ENCODE peak calls at places on chromosomes 4 and X, in ten cellular contexts. One of them, this sample, is unnamed. For H3K36me3 and H3K4me1, the result is how much of the 10 kb centered on the place peaks cover.

GRCh38 chr4:180116840-180117239 is 2126.4 kb upstream of the TENM3 start:
- DNase-seq in colonic mucosa: no peak
- DNase-seq in tibial nerve: no peak
- DNase-seq in lower lobe of right lung: no peak
- DNase-seq in pancreas: no peak
- DNase-seq in fibroblast of lung: no peak
- DNase-seq in prostate gland: no peak
- DNase-seq in psoas muscle: no peak
- DNase-seq in GM23248: no peak
- DNase-seq in OCI-LY7: no peak
- DNase-seq in this sample: no peak

GRCh38 chr4:80225628-80226027 is 28.3 kb downstream of the PRDM8 start:
- DNase-seq in colonic mucosa: no peak
- DNase-seq in tibial nerve: no peak
- DNase-seq in lower lobe of right lung: no peak
- DNase-seq in pancreas: no peak
- DNase-seq in fibroblast of lung: no peak
- DNase-seq in prostate gland: no peak
- DNase-seq in psoas muscle: no peak
- DNase-seq in GM23248: peak
- DNase-seq in OCI-LY7: no peak
- DNase-seq in this sample: no peak

GRCh38 chr4:11424000-11424399 is 4.7 kb downstream of the HS3ST1 start:
- DNase-seq in colonic mucosa: no peak
- DNase-seq in tibial nerve: no peak
- DNase-seq in lower lobe of right lung: no peak
- DNase-seq in pancreas: no peak
- DNase-seq in fibroblast of lung: peak
- DNase-seq in prostate gland: peak
- DNase-seq in psoas muscle: no peak
- DNase-seq in GM23248: peak
- DNase-seq in OCI-LY7: peak
- DNase-seq in this sample: no peak

GRCh38 chr4:140645614-140646412 is 77.1 kb upstream of the UCP1 start:
- DNase-seq in colonic mucosa: no peak
- DNase-seq in tibial nerve: no peak
- DNase-seq in lower lobe of right lung: no peak
- DNase-seq in pancreas: no peak
- DNase-seq in fibroblast of lung: no peak
- DNase-seq in prostate gland: no peak
- DNase-seq in psoas muscle: no peak
- DNase-seq in GM23248: no peak
- DNase-seq in OCI-LY7: no peak
- DNase-seq in this sample: peak

GRCh38 chrX:15674514-15674898 is 9.9 kb upstream of the CLTRN start:
- DNase-seq in colonic mucosa: peak
- DNase-seq in tibial nerve: peak
- DNase-seq in lower lobe of right lung: peak
- DNase-seq in pancreas: peak
- DNase-seq in fibroblast of lung: peak
- DNase-seq in prostate gland: peak
- DNase-seq in psoas muscle: peak
- DNase-seq in GM23248: peak
- DNase-seq in OCI-LY7: peak
- DNase-seq in this sample: peak

GRCh38 chrX:112961981-112962380 is 121.3 kb upstream of the AMOT start:
- DNase-seq in colonic mucosa: no peak
- DNase-seq in tibial nerve: no peak
- DNase-seq in lower lobe of right lung: no peak
- DNase-seq in pancreas: no peak
- DNase-seq in fibroblast of lung: no peak
- DNase-seq in prostate gland: no peak
- DNase-seq in psoas muscle: no peak
- DNase-seq in GM23248: no peak
- DNase-seq in OCI-LY7: no peak
- DNase-seq in this sample: no peak

GRCh38 chrX:17631647-17632046 is 105.6 kb upstream of the SCML1 start:
- DNase-seq in colonic mucosa: no peak
- DNase-seq in tibial nerve: no peak
- DNase-seq in lower lobe of right lung: no peak
- DNase-seq in pancreas: no peak
- DNase-seq in fibroblast of lung: no peak
- DNase-seq in prostate gland: no peak
- DNase-seq in psoas muscle: no peak
- DNase-seq in GM23248: no peak
- DNase-seq in OCI-LY7: no peak
- DNase-seq in this sample: no peak

GRCh38 chr4:126965876-126966275 is 666.9 kb upstream of the INTU start:
- DNase-seq in colonic mucosa: no peak
- DNase-seq in tibial nerve: no peak
- DNase-seq in lower lobe of right lung: no peak
- DNase-seq in pancreas: no peak
- DNase-seq in fibroblast of lung: no peak
- DNase-seq in prostate gland: no peak
- DNase-seq in psoas muscle: no peak
- DNase-seq in GM23248: no peak
- DNase-seq in OCI-LY7: no peak
- DNase-seq in this sample: no peak

GRCh38 chr4:172657112-172657511 is 511.5 kb upstream of the GALNT7 start:
- DNase-seq in colonic mucosa: no peak
- DNase-seq in tibial nerve: no peak
- DNase-seq in lower lobe of right lung: no peak
- DNase-seq in pancreas: no peak
- DNase-seq in fibroblast of lung: no peak
- DNase-seq in prostate gland: no peak
- DNase-seq in psoas muscle: no peak
- DNase-seq in GM23248: no peak
- DNase-seq in OCI-LY7: no peak
- DNase-seq in this sample: no peak

GRCh38 chr4:89101256-89102161 is 9.8 kb upstream of the TIGD2 start:
- DNase-seq in colonic mucosa: no peak
- DNase-seq in tibial nerve: no peak
- DNase-seq in lower lobe of right lung: no peak
- DNase-seq in pancreas: no peak
- DNase-seq in fibroblast of lung: no peak
- DNase-seq in prostate gland: no peak
- DNase-seq in psoas muscle: no peak
- DNase-seq in GM23248: no peak
- DNase-seq in OCI-LY7: no peak
- DNase-seq in this sample: no peak

GRCh38 chrX:72141372-72142004 is 9.8 kb upstream of the RTL5 start:
- DNase-seq in colonic mucosa: no peak
- DNase-seq in tibial nerve: no peak
- DNase-seq in lower lobe of right lung: no peak
- DNase-seq in pancreas: no peak
- DNase-seq in fibroblast of lung: no peak
- DNase-seq in prostate gland: no peak
- DNase-seq in psoas muscle: no peak
- DNase-seq in GM23248: no peak
- DNase-seq in OCI-LY7: no peak
- DNase-seq in this sample: no peak

GRCh38 chrX:112968351-112969133 is 127.9 kb upstream of the AMOT start:
- DNase-seq in colonic mucosa: no peak
- DNase-seq in tibial nerve: no peak
- DNase-seq in lower lobe of right lung: no peak
- DNase-seq in pancreas: no peak
- DNase-seq in fibroblast of lung: no peak
- DNase-seq in prostate gland: no peak
- DNase-seq in psoas muscle: no peak
- DNase-seq in GM23248: peak
- DNase-seq in OCI-LY7: no peak
- DNase-seq in this sample: no peak

GRCh38 chr4:95377511-95377910 is 171.3 kb downstream of the UNC5C start:
- DNase-seq in colonic mucosa: no peak
- DNase-seq in tibial nerve: no peak
- DNase-seq in lower lobe of right lung: no peak
- DNase-seq in pancreas: no peak
- DNase-seq in fibroblast of lung: no peak
- DNase-seq in prostate gland: no peak
- DNase-seq in psoas muscle: no peak
- DNase-seq in GM23248: no peak
- DNase-seq in OCI-LY7: no peak
- DNase-seq in this sample: no peak

GRCh38 chr4:95381843-95382580 is 166.8 kb downstream of the UNC5C start:
- DNase-seq in colonic mucosa: no peak
- DNase-seq in tibial nerve: no peak
- DNase-seq in lower lobe of right lung: no peak
- DNase-seq in pancreas: no peak
- DNase-seq in fibroblast of lung: no peak
- DNase-seq in prostate gland: no peak
- DNase-seq in psoas muscle: no peak
- DNase-seq in GM23248: no peak
- DNase-seq in OCI-LY7: no peak
- DNase-seq in this sample: no peak

GRCh38 chr4:95379633-95380032 is 169.1 kb downstream of the UNC5C start:
- DNase-seq in colonic mucosa: no peak
- DNase-seq in tibial nerve: no peak
- DNase-seq in lower lobe of right lung: no peak
- DNase-seq in pancreas: no peak
- DNase-seq in fibroblast of lung: no peak
- DNase-seq in prostate gland: no peak
- DNase-seq in psoas muscle: no peak
- DNase-seq in GM23248: no peak
- DNase-seq in OCI-LY7: no peak
- DNase-seq in this sample: no peak
- H3K36me3 ChIP-seq in colonic mucosa: under half
- H3K36me3 ChIP-seq in tibial nerve: under half
- H3K36me3 ChIP-seq in lower lobe of right lung: under half
- H3K36me3 ChIP-seq in pancreas: under half
- H3K36me3 ChIP-seq in fibroblast of lung: under half
- H3K36me3 ChIP-seq in prostate gland: under half
- H3K36me3 ChIP-seq in psoas muscle: under half
- H3K36me3 ChIP-seq in GM23248: under half
- H3K36me3 ChIP-seq in OCI-LY7: under half
- H3K36me3 ChIP-seq in this sample: under half

GRCh38 chr4:87055340-87055739 is 120.5 kb downstream of the AFF1 start:
- DNase-seq in colonic mucosa: no peak
- DNase-seq in tibial nerve: no peak
- DNase-seq in lower lobe of right lung: no peak
- DNase-seq in pancreas: no peak
- DNase-seq in fibroblast of lung: no peak
- DNase-seq in prostate gland: no peak
- DNase-seq in psoas muscle: no peak
- DNase-seq in GM23248: no peak
- DNase-seq in OCI-LY7: no peak
- DNase-seq in this sample: no peak

GRCh38 chr4:87056884-87057283 is 122.1 kb downstream of the AFF1 start:
- DNase-seq in colonic mucosa: no peak
- DNase-seq in tibial nerve: no peak
- DNase-seq in lower lobe of right lung: no peak
- DNase-seq in pancreas: no peak
- DNase-seq in fibroblast of lung: no peak
- DNase-seq in prostate gland: no peak
- DNase-seq in psoas muscle: no peak
- DNase-seq in GM23248: no peak
- DNase-seq in OCI-LY7: no peak
- DNase-seq in this sample: no peak

GRCh38 chr4:87054900-87055299 is 120.1 kb downstream of the AFF1 start:
- DNase-seq in colonic mucosa: no peak
- DNase-seq in tibial nerve: no peak
- DNase-seq in lower lobe of right lung: no peak
- DNase-seq in pancreas: no peak
- DNase-seq in fibroblast of lung: no peak
- DNase-seq in prostate gland: no peak
- DNase-seq in psoas muscle: no peak
- DNase-seq in GM23248: no peak
- DNase-seq in OCI-LY7: no peak
- DNase-seq in this sample: no peak

GRCh38 chr4:87058272-87059073 is 123.7 kb downstream of the AFF1 start:
- DNase-seq in colonic mucosa: no peak
- DNase-seq in tibial nerve: no peak
- DNase-seq in lower lobe of right lung: peak
- DNase-seq in pancreas: no peak
- DNase-seq in fibroblast of lung: no peak
- DNase-seq in prostate gland: no peak
- DNase-seq in psoas muscle: no peak
- DNase-seq in GM23248: peak
- DNase-seq in OCI-LY7: no peak
- DNase-seq in this sample: no peak

DNA sequence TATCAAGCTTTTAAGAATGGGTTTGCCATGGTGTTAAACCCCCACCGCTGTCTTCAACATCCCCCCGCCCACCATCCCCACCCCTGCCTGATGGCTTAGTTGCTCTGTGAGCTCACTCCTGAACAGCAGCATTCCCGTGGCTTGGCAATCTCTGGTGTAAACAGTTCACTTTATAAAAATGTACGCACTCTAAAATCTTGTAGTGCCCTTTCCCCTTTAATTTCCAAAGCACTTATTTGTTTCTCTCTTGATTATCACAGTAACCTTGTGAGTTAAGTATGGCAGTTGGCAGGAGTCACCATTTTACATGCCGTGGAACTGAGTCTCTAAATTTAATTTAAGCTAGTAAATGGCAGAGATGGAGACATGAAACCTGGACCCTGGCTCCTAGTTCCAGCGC is 123.0 kb downstream of the AFF1 start:
- DNase-seq in colonic mucosa: no peak
- DNase-seq in tibial nerve: no peak
- DNase-seq in lower lobe of right lung: no peak
- DNase-seq in pancreas: no peak
- DNase-seq in fibroblast of lung: peak
- DNase-seq in prostate gland: no peak
- DNase-seq in psoas muscle: no peak
- DNase-seq in GM23248: no peak
- DNase-seq in OCI-LY7: no peak
- DNase-seq in this sample: no peak
- H3K4me1 ChIP-seq in colonic mucosa: under half
- H3K4me1 ChIP-seq in tibial nerve: under half
- H3K4me1 ChIP-seq in lower lobe of right lung: half or more
- H3K4me1 ChIP-seq in pancreas: half or more
- H3K4me1 ChIP-seq in fibroblast of lung: under half
- H3K4me1 ChIP-seq in prostate gland: under half
- H3K4me1 ChIP-seq in psoas muscle: half or more
- H3K4me1 ChIP-seq in GM23248: under half
- H3K4me1 ChIP-seq in OCI-LY7: under half
- H3K4me1 ChIP-seq in this sample: half or more

GRCh38 chrX:134572816-134573682 is 85.2 kb downstream of the PLAC1 start:
- DNase-seq in colonic mucosa: no peak
- DNase-seq in tibial nerve: no peak
- DNase-seq in lower lobe of right lung: no peak
- DNase-seq in pancreas: no peak
- DNase-seq in fibroblast of lung: no peak
- DNase-seq in prostate gland: no peak
- DNase-seq in psoas muscle: no peak
- DNase-seq in GM23248: no peak
- DNase-seq in OCI-LY7: no peak
- DNase-seq in this sample: no peak
- H3K4me3 ChIP-seq in colonic mucosa: no peak
- H3K4me3 ChIP-seq in tibial nerve: no peak
- H3K4me3 ChIP-seq in lower lobe of right lung: no peak
- H3K4me3 ChIP-seq in pancreas: no peak
- H3K4me3 ChIP-seq in fibroblast of lung: no peak
- H3K4me3 ChIP-seq in prostate gland: no peak
- H3K4me3 ChIP-seq in psoas muscle: no peak
- H3K4me3 ChIP-seq in GM23248: no peak
- H3K4me3 ChIP-seq in OCI-LY7: no peak
- H3K4me3 ChIP-seq in this sample: no peak

GRCh38 chr4:76755756-76756155 is 142.2 kb downstream of the SOWAHB start:
- DNase-seq in colonic mucosa: no peak
- DNase-seq in tibial nerve: no peak
- DNase-seq in lower lobe of right lung: no peak
- DNase-seq in pancreas: no peak
- DNase-seq in fibroblast of lung: no peak
- DNase-seq in prostate gland: no peak
- DNase-seq in psoas muscle: no peak
- DNase-seq in GM23248: no peak
- DNase-seq in OCI-LY7: no peak
- DNase-seq in this sample: no peak
- H3K36me3 ChIP-seq in colonic mucosa: under half
- H3K36me3 ChIP-seq in tibial nerve: under half
- H3K36me3 ChIP-seq in lower lobe of right lung: under half
- H3K36me3 ChIP-seq in pancreas: under half
- H3K36me3 ChIP-seq in fibroblast of lung: under half
- H3K36me3 ChIP-seq in prostate gland: under half
- H3K36me3 ChIP-seq in psoas muscle: under half
- H3K36me3 ChIP-seq in GM23248: under half
- H3K36me3 ChIP-seq in OCI-LY7: under half
- H3K36me3 ChIP-seq in this sample: under half